ENCODE peak calls at places on chromosomes 3 and 15, in nine cellular contexts. G is bronchial epithelial cell, I is cardiac fibroblast, U is AG10803, N is fibroblast of pulmonary artery, O is mucosa of descending colon, D is ascending aorta, T is fibroblast of mammary gland, B is astrocyte of the cerebellum. L is an unnamed sample.
A peak's percentile ranks its signal among the peaks of the same experiment; 100 is the strongest.

GRCh38 chr3:33420966-33421365 is 19.2 kb downstream of the UBP1 start:
- DNase-seq in G (no peak), N (no peak), B (no peak), T (no peak), D (no peak), O (no peak), U (no peak), I (no peak), L (no peak)

GRCh38 chr3:125481786-125482185 is 38.2 kb downstream of the SNX4 start:
- DNase-seq in B (no peak), G (no peak), I (no peak), N (no peak), D (no peak), T (peak; percentile 6), U (no peak), O (no peak), L (no peak)

GRCh38 chr15:33126559-33127290 is 67.8 kb downstream of the FMN1 start:
- DNase-seq in D (no peak), U (peak; percentile 96), I (peak; percentile 96), B (peak; percentile 94), O (peak; percentile 70), G (peak; percentile 90), T (peak; percentile 95), N (peak; percentile 96), L (peak; percentile 94)

GRCh38 chr15:87756072-87756471 is 500.5 kb downstream of the NTRK3 start:
- DNase-seq in G (no peak), B (no peak), O (no peak), U (no peak), D (no peak), I (no peak), T (no peak), N (no peak), L (no peak)

GRCh38 chr3:171838218-171838720 is 4.9 kb upstream of the TMEM212 start:
- DNase-seq in O (no peak), N (peak; percentile 96), D (peak; percentile 69), G (no peak), B (no peak), I (peak; percentile 93), T (peak; percentile 92), U (peak; percentile 88), L (no peak)

GRCh38 chr15:24848050-24848449 is 106.7 kb upstream of the SNRPN start:
- DNase-seq in I (peak; percentile 34), B (peak; percentile 9), T (peak; percentile 23), N (peak; percentile 44), D (peak; percentile 68), U (peak; percentile 56), O (no peak), G (no peak), L (peak; percentile 58)

GRCh38 chr3:147406255-147407023 is at the start of gene ZIC4:
- DNase-seq in T (no peak), D (no peak), G (no peak), B (no peak), I (no peak), O (no peak), N (no peak), U (no peak), L (no peak)

GRCh38 chr3:35743218-35743617 is 103.9 kb downstream of the ARPP21 start:
- DNase-seq in U (no peak), G (no peak), D (no peak), B (no peak), N (no peak), I (no peak), O (no peak), T (no peak), L (no peak)

GRCh38 chr15:77839970-77840609 is 207.4 kb upstream of the LINGO1 start:
- DNase-seq in O (no peak), G (no peak), D (no peak), N (no peak), I (no peak), B (no peak), U (no peak), T (no peak), L (no peak)

GRCh38 chr15:29813009-29813408 is 9.3 kb downstream of the TJP1 start:
- DNase-seq in T (no peak), U (no peak), N (no peak), B (no peak), O (no peak), I (no peak), G (peak; percentile 74), D (no peak), L (no peak)

GRCh38 chr15:66401130-66402021 is 14.7 kb downstream of the MAP2K1 start:
- DNase-seq in G (peak; percentile 67), O (no peak), I (no peak), U (no peak), D (no peak), N (no peak), B (no peak), T (peak; percentile 25), L (peak; percentile 49)

GRCh38 chr15:88744548-88745020 is 58.7 kb upstream of the ACAN start:
- DNase-seq in I (peak; percentile 5), D (no peak), N (peak; percentile 24), O (no peak), B (no peak), G (no peak), T (no peak), U (peak; percentile 11), L (no peak)

GRCh38 chr15:83046558-83047127 is 20.4 kb downstream of the BTBD1 start:
- DNase-seq in T (peak; percentile 84), D (no peak), G (peak; percentile 39), I (peak; percentile 82), N (peak; percentile 83), B (peak; percentile 55), U (peak; percentile 53), O (no peak), L (peak; percentile 55)

GRCh38 chr3:137944593-137944992 is 65.4 kb upstream of the CLDN18 start:
- DNase-seq in U (no peak), N (no peak), D (no peak), B (no peak), I (no peak), O (no peak), T (no peak), G (no peak), L (no peak)

GRCh38 chr3:9932843-9933560 is 632 bp upstream of the CRELD1 start:
- DNase-seq in T (peak; percentile 75), O (peak; percentile 92), N (peak; percentile 77), G (peak; percentile 52), I (peak; percentile 90), U (peak; percentile 51), D (peak; percentile 96), B (no peak), L (peak; percentile 80)

GRCh38 chr3:6805236-6805635 is 55.7 kb upstream of the GRM7 start:
- DNase-seq in T (no peak), G (peak; percentile 22), B (peak; percentile 58), D (no peak), I (no peak), N (no peak), U (no peak), O (no peak), L (peak; percentile 7)

GRCh38 chr15:100948430-100948762 is 29.2 kb downstream of the LRRK1 start:
- DNase-seq in U (no peak), I (no peak), O (no peak), T (no peak), N (no peak), G (no peak), B (no peak), D (no peak), L (no peak)
- TF ChIP-seq CTCF in U (no peak), I (no peak), O (no peak), T (no peak), N (no peak), G (no peak), B (no peak), D (no peak), L (no peak)

GRCh38 chr15:58569455-58569854 is 137.7 kb downstream of the LIPC start:
- DNase-seq in N (no peak), I (no peak), T (no peak), G (no peak), D (no peak), B (no peak), U (no peak), O (no peak), L (no peak)
- H3K4me3 ChIP-seq in N (no peak overlapping the region), I (no peak overlapping the region), T (no peak overlapping the region), G (no peak overlapping the region), D (no peak overlapping the region), B (no peak overlapping the region), U (no peak overlapping the region), O (no peak overlapping the region), L (no peak overlapping the region)

GRCh38 chr3:187076297-187076696 is 63.0 kb downstream of the RPL39L start:
- DNase-seq in U (no peak), N (no peak), I (no peak), G (no peak), T (no peak), B (no peak), D (no peak), O (no peak), L (no peak)

GRCh38 chr3:187072582-187072981 is 66.7 kb downstream of the RPL39L start:
- DNase-seq in N (no peak), D (no peak), U (no peak), I (no peak), T (no peak), O (no peak), B (no peak), G (no peak), L (peak; percentile 8)

GRCh38 chr3:187077085-187077484 is 62.2 kb downstream of the RPL39L start:
- DNase-seq in T (no peak), G (no peak), U (no peak), B (no peak), I (no peak), D (no peak), N (no peak), O (no peak), L (no peak)

GRCh38 chr3:187069857-187070516 is 69.3 kb downstream of the RPL39L start:
- DNase-seq in B (no peak), O (no peak), U (no peak), G (no peak), D (no peak), T (no peak), I (no peak), N (no peak), L (no peak)

DNA sequence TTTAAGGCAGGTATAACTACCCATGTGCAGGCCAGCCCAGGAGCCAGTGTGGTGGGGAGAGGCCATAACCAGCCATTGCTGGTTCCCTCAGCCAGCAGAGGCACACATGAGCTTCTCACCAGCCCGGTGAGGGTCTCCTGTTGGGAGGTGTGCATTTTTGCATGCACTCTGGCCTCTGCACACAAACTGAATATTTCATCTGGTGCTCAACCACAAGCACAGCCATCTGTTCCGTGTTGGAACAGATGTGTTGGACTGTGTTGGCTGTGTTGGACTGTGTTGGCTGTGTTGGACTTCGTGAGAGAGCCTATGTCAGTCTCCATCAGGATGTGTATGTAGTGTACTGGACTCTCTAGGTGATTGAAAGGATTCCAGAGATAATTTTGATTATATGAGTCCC is 67.2 kb downstream of the RPL39L start:
- DNase-seq in U (no peak), I (no peak), N (no peak), T (no peak), B (no peak), G (no peak), D (no peak), O (no peak), L (no peak)
- TF ChIP-seq CTCF in U (no peak), I (no peak), N (no peak), T (no peak), B (no peak), G (no peak), D (no peak), O (no peak), L (no peak)

DNA sequence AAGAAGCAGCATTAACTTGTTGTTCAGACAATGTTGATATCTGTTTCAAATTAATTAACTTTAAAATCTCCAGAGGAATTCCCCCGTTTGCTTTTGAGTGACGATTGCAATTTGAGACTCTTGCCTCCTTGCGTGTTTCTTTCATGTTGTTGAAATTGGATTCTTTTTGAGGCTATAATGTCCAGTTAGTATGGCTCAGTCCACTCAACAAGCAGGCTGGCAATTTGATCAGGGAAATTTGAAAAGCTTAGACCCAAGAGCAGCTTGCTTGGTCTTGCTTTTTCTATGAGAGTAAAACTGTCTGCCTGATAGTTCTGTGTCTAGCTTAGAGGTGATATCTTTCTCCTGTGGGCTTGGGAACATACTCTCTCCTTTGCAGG is 2.0 kb downstream of the ARID3B start:
- DNase-seq in U (no peak), N (no peak), G (no peak), I (no peak), O (no peak), B (no peak), T (no peak), D (no peak), L (no peak)
- H3K4me3 ChIP-seq in U (no peak overlapping the region), N (no peak overlapping the region), G (no peak overlapping the region), I (no peak overlapping the region), O (no peak overlapping the region), B (no peak overlapping the region), T (no peak overlapping the region), D (no peak overlapping the region), L (no peak overlapping the region)

L was measured in epithelial cell of esophagus.